ENCODE peak calls at places on chromosomes 5 and 9, in nine cellular contexts. One of them, this sample, is unnamed.

GRCh38 chr5:143314664-143315063 is 88.8 kb downstream of the NR3C1 start:
- DNase-seq in GM10248: no peak
- DNase-seq in lower leg skin: no peak
- DNase-seq in AG10803: peak; percentile 85
- DNase-seq in heart left ventricle: no peak
- DNase-seq in HFFc6: peak; percentile 87
- DNase-seq in cardiac muscle cell: no peak
- DNase-seq in HL-60: no peak
- DNase-seq in RWPE1: peak; percentile 23
- DNase-seq in this sample: no peak

GRCh38 chr5:73155541-73156222 is 17.3 kb upstream of the TMEM174 start:
- DNase-seq in GM10248: no peak
- DNase-seq in lower leg skin: no peak
- DNase-seq in AG10803: no peak
- DNase-seq in heart left ventricle: no peak
- DNase-seq in HFFc6: no peak
- DNase-seq in cardiac muscle cell: no peak
- DNase-seq in HL-60: no peak
- DNase-seq in RWPE1: no peak
- DNase-seq in this sample: no peak

GRCh38 chr5:94890907-94891306 is 272.4 kb downstream of the SLF1 start:
- DNase-seq in GM10248: no peak
- DNase-seq in lower leg skin: no peak
- DNase-seq in AG10803: no peak
- DNase-seq in heart left ventricle: no peak
- DNase-seq in HFFc6: no peak
- DNase-seq in cardiac muscle cell: no peak
- DNase-seq in HL-60: no peak
- DNase-seq in RWPE1: no peak
- DNase-seq in this sample: no peak

GRCh38 chr5:41835625-41836024 is 34.6 kb downstream of the OXCT1 start:
- DNase-seq in GM10248: no peak
- DNase-seq in lower leg skin: peak; percentile 45
- DNase-seq in AG10803: peak; percentile 82
- DNase-seq in heart left ventricle: peak; percentile 58
- DNase-seq in HFFc6: peak; percentile 90
- DNase-seq in cardiac muscle cell: peak; percentile 78
- DNase-seq in HL-60: no peak
- DNase-seq in RWPE1: peak; percentile 18
- DNase-seq in this sample: no peak

GRCh38 chr5:39299962-39300361 is 64.3 kb downstream of the C9 start:
- DNase-seq in GM10248: no peak
- DNase-seq in lower leg skin: no peak
- DNase-seq in AG10803: no peak
- DNase-seq in heart left ventricle: no peak
- DNase-seq in HFFc6: no peak
- DNase-seq in cardiac muscle cell: no peak
- DNase-seq in HL-60: no peak
- DNase-seq in RWPE1: no peak
- DNase-seq in this sample: no peak

GRCh38 chr5:141814064-141814982 is 63.9 kb downstream of the PCDH1 start:
- DNase-seq in GM10248: peak; percentile 76
- DNase-seq in lower leg skin: no peak
- DNase-seq in AG10803: no peak
- DNase-seq in heart left ventricle: peak; percentile 44
- DNase-seq in HFFc6: no peak
- DNase-seq in cardiac muscle cell: peak; percentile 70
- DNase-seq in HL-60: peak; percentile 29
- DNase-seq in RWPE1: peak; percentile 74
- DNase-seq in this sample: peak; percentile 70

GRCh38 chr9:26326473-26327044 is 566.0 kb downstream of the CAAP1 start:
- DNase-seq in GM10248: peak; percentile 21
- DNase-seq in lower leg skin: peak; percentile 25
- DNase-seq in AG10803: peak; percentile 80
- DNase-seq in heart left ventricle: no peak
- DNase-seq in HFFc6: peak; percentile 72
- DNase-seq in cardiac muscle cell: peak; percentile 69
- DNase-seq in HL-60: peak; percentile 36
- DNase-seq in RWPE1: peak; percentile 21
- DNase-seq in this sample: peak; percentile 16

GRCh38 chr5:110996742-110997141 is 74.8 kb upstream of the TSLP start:
- DNase-seq in GM10248: no peak
- DNase-seq in lower leg skin: no peak
- DNase-seq in AG10803: no peak
- DNase-seq in heart left ventricle: no peak
- DNase-seq in HFFc6: no peak
- DNase-seq in cardiac muscle cell: no peak
- DNase-seq in HL-60: no peak
- DNase-seq in RWPE1: no peak
- DNase-seq in this sample: no peak

GRCh38 chr9:5671711-5672353 is 42.9 kb downstream of the RIC1 start:
- DNase-seq in GM10248: no peak
- DNase-seq in lower leg skin: no peak
- DNase-seq in AG10803: no peak
- DNase-seq in heart left ventricle: no peak
- DNase-seq in HFFc6: no peak
- DNase-seq in cardiac muscle cell: no peak
- DNase-seq in HL-60: no peak
- DNase-seq in RWPE1: no peak
- DNase-seq in this sample: no peak
- TF ChIP-seq CTCF in GM10248: no peak
- TF ChIP-seq CTCF in lower leg skin: no peak
- TF ChIP-seq CTCF in AG10803: no peak
- TF ChIP-seq CTCF in heart left ventricle: no peak
- TF ChIP-seq CTCF in HFFc6: no peak
- TF ChIP-seq CTCF in cardiac muscle cell: no peak
- TF ChIP-seq CTCF in HL-60: no peak
- TF ChIP-seq CTCF in RWPE1: no peak
- TF ChIP-seq CTCF in this sample: no peak

DNA sequence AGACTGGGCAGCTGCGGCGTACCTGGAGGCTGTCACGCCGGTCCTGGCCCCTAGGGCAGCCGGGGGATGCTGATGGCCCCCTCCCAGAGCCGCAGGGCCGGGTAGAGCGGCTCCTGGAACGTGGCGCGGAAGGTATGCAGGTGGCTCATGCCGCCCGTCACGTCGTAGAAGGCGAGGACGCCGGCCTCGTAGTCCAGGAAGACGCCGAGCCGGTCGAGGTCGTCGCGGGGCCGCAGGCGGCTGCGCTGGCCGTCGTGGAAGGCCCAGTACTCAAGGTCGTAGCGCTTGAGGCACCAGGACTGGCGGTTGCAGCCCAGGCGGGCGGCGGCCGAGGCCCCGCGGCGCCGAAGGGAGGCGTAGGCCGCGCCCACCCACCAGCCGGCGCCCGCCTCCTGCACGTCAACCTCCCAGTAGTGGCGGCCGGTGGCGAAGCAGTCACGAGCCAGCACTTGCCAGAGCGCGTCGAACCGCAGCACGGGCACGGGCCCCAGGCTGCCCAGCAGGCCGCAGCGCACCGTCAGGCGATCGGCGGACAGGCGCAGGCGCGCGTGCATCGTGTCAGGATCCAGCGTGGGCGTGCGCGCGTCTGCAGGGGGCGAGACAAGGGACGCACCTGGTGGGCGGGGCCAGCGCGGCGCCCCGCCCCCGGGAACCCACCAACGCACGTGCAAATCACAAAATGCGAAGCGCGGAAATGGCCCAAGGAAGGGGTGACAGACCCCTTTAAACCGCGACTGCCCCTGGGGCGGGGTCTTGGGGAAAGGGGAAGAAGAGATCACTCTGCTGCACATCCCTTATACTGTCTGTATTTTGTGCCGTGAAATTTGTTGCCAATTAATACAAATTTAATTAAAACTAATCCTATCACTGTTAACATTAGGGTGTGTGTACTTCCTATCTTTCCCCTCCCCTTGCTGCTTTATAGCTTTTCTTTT is 31.2 kb downstream of the NANS start:
- DNase-seq in GM10248: peak; percentile 53
- DNase-seq in lower leg skin: no peak
- DNase-seq in AG10803: peak; percentile 50
- DNase-seq in heart left ventricle: peak; percentile 39
- DNase-seq in HFFc6: no peak
- DNase-seq in cardiac muscle cell: peak; percentile 55
- DNase-seq in HL-60: no peak
- DNase-seq in RWPE1: peak; percentile 69
- DNase-seq in this sample: no peak
- TF ChIP-seq CTCF in GM10248: no peak
- TF ChIP-seq CTCF in lower leg skin: no peak
- TF ChIP-seq CTCF in AG10803: no peak
- TF ChIP-seq CTCF in heart left ventricle: no peak
- TF ChIP-seq CTCF in HFFc6: no peak
- TF ChIP-seq CTCF in cardiac muscle cell: no peak
- TF ChIP-seq CTCF in HL-60: no peak
- TF ChIP-seq CTCF in RWPE1: no peak
- TF ChIP-seq CTCF in this sample: no peak

GRCh38 chr9:133456409-133456808 is 3.4 kb upstream of the CACFD1 start:
- DNase-seq in GM10248: no peak
- DNase-seq in lower leg skin: no peak
- DNase-seq in AG10803: no peak
- DNase-seq in heart left ventricle: no peak
- DNase-seq in HFFc6: no peak
- DNase-seq in cardiac muscle cell: no peak
- DNase-seq in HL-60: no peak
- DNase-seq in RWPE1: no peak
- DNase-seq in this sample: no peak
- TF ChIP-seq CTCF in GM10248: peak; percentile 16
- TF ChIP-seq CTCF in lower leg skin: no peak
- TF ChIP-seq CTCF in AG10803: no peak
- TF ChIP-seq CTCF in heart left ventricle: no peak
- TF ChIP-seq CTCF in HFFc6: peak; percentile 25
- TF ChIP-seq CTCF in cardiac muscle cell: no peak
- TF ChIP-seq CTCF in HL-60: peak; percentile 15
- TF ChIP-seq CTCF in RWPE1: no peak
- TF ChIP-seq CTCF in this sample: no peak

GRCh38 chr5:140244525-140245025 is 58.3 kb downstream of the PFDN1 start:
- DNase-seq in GM10248: peak; percentile 83
- DNase-seq in lower leg skin: peak; percentile 85
- DNase-seq in AG10803: peak; percentile 91
- DNase-seq in heart left ventricle: peak; percentile 91
- DNase-seq in HFFc6: peak; percentile 87
- DNase-seq in cardiac muscle cell: peak; percentile 93
- DNase-seq in HL-60: peak; percentile 88
- DNase-seq in RWPE1: peak; percentile 83
- DNase-seq in this sample: peak; percentile 76

GRCh38 chr5:140245354-140245753 is 57.5 kb downstream of the PFDN1 start:
- DNase-seq in GM10248: no peak
- DNase-seq in lower leg skin: no peak
- DNase-seq in AG10803: no peak
- DNase-seq in heart left ventricle: no peak
- DNase-seq in HFFc6: no peak
- DNase-seq in cardiac muscle cell: no peak
- DNase-seq in HL-60: peak; percentile 82
- DNase-seq in RWPE1: no peak
- DNase-seq in this sample: no peak

GRCh38 chr5:140245926-140246325 is 57.0 kb downstream of the PFDN1 start:
- DNase-seq in GM10248: no peak
- DNase-seq in lower leg skin: no peak
- DNase-seq in AG10803: no peak
- DNase-seq in heart left ventricle: no peak
- DNase-seq in HFFc6: no peak
- DNase-seq in cardiac muscle cell: no peak
- DNase-seq in HL-60: no peak
- DNase-seq in RWPE1: no peak
- DNase-seq in this sample: no peak

GRCh38 chr5:140243855-140244254 is 59.0 kb downstream of the PFDN1 start:
- DNase-seq in GM10248: no peak
- DNase-seq in lower leg skin: no peak
- DNase-seq in AG10803: no peak
- DNase-seq in heart left ventricle: no peak
- DNase-seq in HFFc6: no peak
- DNase-seq in cardiac muscle cell: no peak
- DNase-seq in HL-60: no peak
- DNase-seq in RWPE1: no peak
- DNase-seq in this sample: no peak

DNA sequence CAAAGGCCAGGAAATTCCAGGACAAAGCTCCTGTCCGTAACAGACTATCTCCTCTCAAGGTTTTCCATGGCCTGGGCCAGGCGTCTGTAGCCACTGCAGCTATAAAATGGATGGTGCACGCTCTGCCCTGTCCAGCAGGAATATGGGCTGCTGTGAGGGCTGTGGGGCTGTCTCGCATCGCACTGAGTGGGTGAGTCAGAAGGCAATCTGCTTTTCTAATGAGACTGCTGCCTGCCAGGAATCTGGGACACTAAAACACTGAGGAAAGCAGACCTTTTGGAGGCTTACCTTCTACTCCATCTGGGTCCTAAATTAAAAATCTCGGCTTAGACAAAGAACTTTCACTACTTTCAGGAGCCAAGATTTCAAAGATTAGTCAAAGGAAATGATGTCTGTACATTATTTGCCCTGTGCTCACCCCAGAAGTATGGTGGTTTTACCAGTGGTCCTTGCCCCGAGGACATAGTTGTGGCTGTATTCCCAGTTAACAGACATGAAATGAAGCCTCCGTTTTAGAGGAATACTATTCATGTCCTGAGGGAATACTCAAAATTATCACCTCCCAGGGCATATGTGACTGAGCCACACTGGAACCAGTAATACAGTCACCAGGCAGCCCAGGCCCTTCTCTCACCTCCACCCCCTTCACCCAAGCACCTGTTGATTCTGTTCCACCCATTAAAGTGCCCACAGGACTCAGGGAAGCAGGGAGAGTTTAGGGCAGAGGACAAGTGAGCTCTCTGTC is 56.4 kb downstream of the PFDN1 start:
- DNase-seq in GM10248: no peak
- DNase-seq in lower leg skin: no peak
- DNase-seq in AG10803: peak; percentile 81
- DNase-seq in heart left ventricle: peak; percentile 58
- DNase-seq in HFFc6: peak; percentile 92
- DNase-seq in cardiac muscle cell: no peak
- DNase-seq in HL-60: no peak
- DNase-seq in RWPE1: no peak
- DNase-seq in this sample: no peak
- TF ChIP-seq CTCF in GM10248: no peak
- TF ChIP-seq CTCF in lower leg skin: no peak
- TF ChIP-seq CTCF in AG10803: peak; percentile 2
- TF ChIP-seq CTCF in heart left ventricle: no peak
- TF ChIP-seq CTCF in HFFc6: no peak
- TF ChIP-seq CTCF in cardiac muscle cell: no peak
- TF ChIP-seq CTCF in HL-60: no peak
- TF ChIP-seq CTCF in RWPE1: no peak
- TF ChIP-seq CTCF in this sample: no peak

GRCh38 chr5:68333649-68334549 is 118.3 kb downstream of the PIK3R1 start:
- DNase-seq in GM10248: no peak
- DNase-seq in lower leg skin: no peak
- DNase-seq in AG10803: peak; percentile 88
- DNase-seq in heart left ventricle: no peak
- DNase-seq in HFFc6: peak; percentile 87
- DNase-seq in cardiac muscle cell: no peak
- DNase-seq in HL-60: no peak
- DNase-seq in RWPE1: peak; percentile 87
- DNase-seq in this sample: no peak
- TF ChIP-seq CTCF in GM10248: no peak
- TF ChIP-seq CTCF in lower leg skin: no peak
- TF ChIP-seq CTCF in AG10803: peak; percentile 56
- TF ChIP-seq CTCF in heart left ventricle: no peak
- TF ChIP-seq CTCF in HFFc6: peak; percentile 76
- TF ChIP-seq CTCF in cardiac muscle cell: peak; percentile 48
- TF ChIP-seq CTCF in HL-60: no peak
- TF ChIP-seq CTCF in RWPE1: no peak
- TF ChIP-seq CTCF in this sample: no peak